ENCODE peak calls at places on chromosomes 1 and 21, in eight cellular contexts. One of them, this sample, is unnamed.

GRCh38 chr1:172761581-172762025 is 102.7 kb downstream of the FASLG start:
- DNase-seq in fibroblast of mammary gland: peak; percentile 58
- DNase-seq in mesothelial cell of epicardium: no peak
- DNase-seq in HFF-Myc: no peak
- DNase-seq in IMR-90: peak; percentile 50
- DNase-seq in tibial nerve: no peak
- DNase-seq in retinal pigment epithelial cell: no peak
- DNase-seq in psoas muscle: no peak
- DNase-seq in this sample: no peak

GRCh38 chr1:169683661-169684060 is 27.8 kb downstream of the SELL start:
- DNase-seq in fibroblast of mammary gland: no peak
- DNase-seq in mesothelial cell of epicardium: no peak
- DNase-seq in HFF-Myc: no peak
- DNase-seq in IMR-90: no peak
- DNase-seq in tibial nerve: no peak
- DNase-seq in retinal pigment epithelial cell: no peak
- DNase-seq in psoas muscle: no peak
- DNase-seq in this sample: no peak

GRCh38 chr1:188794969-188795368 is 1682.7 kb downstream of the BRINP3 start:
- DNase-seq in fibroblast of mammary gland: no peak
- DNase-seq in mesothelial cell of epicardium: no peak
- DNase-seq in HFF-Myc: no peak
- DNase-seq in IMR-90: no peak
- DNase-seq in tibial nerve: no peak
- DNase-seq in retinal pigment epithelial cell: no peak
- DNase-seq in psoas muscle: no peak
- DNase-seq in this sample: no peak

GRCh38 chr1:81869286-81869685 is 68.6 kb downstream of the ADGRL2 start:
- DNase-seq in fibroblast of mammary gland: no peak
- DNase-seq in mesothelial cell of epicardium: no peak
- DNase-seq in HFF-Myc: no peak
- DNase-seq in IMR-90: peak; percentile 12
- DNase-seq in tibial nerve: no peak
- DNase-seq in retinal pigment epithelial cell: no peak
- DNase-seq in psoas muscle: no peak
- DNase-seq in this sample: no peak

GRCh38 chr1:42419449-42419848 is 36.4 kb downstream of the ZMYND12 start:
- DNase-seq in fibroblast of mammary gland: peak; percentile 28
- DNase-seq in mesothelial cell of epicardium: no peak
- DNase-seq in HFF-Myc: no peak
- DNase-seq in IMR-90: no peak
- DNase-seq in tibial nerve: no peak
- DNase-seq in retinal pigment epithelial cell: no peak
- DNase-seq in psoas muscle: peak; percentile 22
- DNase-seq in this sample: no peak

GRCh38 chr21:21971384-21971783 is 973.2 kb downstream of the NCAM2 start:
- DNase-seq in fibroblast of mammary gland: no peak
- DNase-seq in mesothelial cell of epicardium: no peak
- DNase-seq in HFF-Myc: no peak
- DNase-seq in IMR-90: no peak
- DNase-seq in tibial nerve: no peak
- DNase-seq in retinal pigment epithelial cell: peak; percentile 86
- DNase-seq in psoas muscle: no peak
- DNase-seq in this sample: no peak

GRCh38 chr1:19165501-19165900 is 44.6 kb downstream of the UBR4 start:
- DNase-seq in fibroblast of mammary gland: peak; percentile 26
- DNase-seq in mesothelial cell of epicardium: no peak
- DNase-seq in HFF-Myc: peak; percentile 19
- DNase-seq in IMR-90: no peak
- DNase-seq in tibial nerve: no peak
- DNase-seq in retinal pigment epithelial cell: no peak
- DNase-seq in psoas muscle: no peak
- DNase-seq in this sample: no peak

GRCh38 chr21:36211660-36212512 is 55.3 kb downstream of the DOP1B start:
- DNase-seq in fibroblast of mammary gland: peak; percentile 90
- DNase-seq in mesothelial cell of epicardium: no peak
- DNase-seq in HFF-Myc: peak; percentile 47
- DNase-seq in IMR-90: peak; percentile 93
- DNase-seq in tibial nerve: no peak
- DNase-seq in retinal pigment epithelial cell: no peak
- DNase-seq in psoas muscle: no peak
- DNase-seq in this sample: no peak

GRCh38 chr1:157384252-157384651 is 168.1 kb downstream of the FCRL5 start:
- DNase-seq in fibroblast of mammary gland: no peak
- DNase-seq in mesothelial cell of epicardium: no peak
- DNase-seq in HFF-Myc: no peak
- DNase-seq in IMR-90: no peak
- DNase-seq in tibial nerve: no peak
- DNase-seq in retinal pigment epithelial cell: no peak
- DNase-seq in psoas muscle: no peak
- DNase-seq in this sample: no peak

GRCh38 chr21:42080788-42081083 is 9.6 kb downstream of the UMODL1 start:
- DNase-seq in fibroblast of mammary gland: peak; percentile 96
- DNase-seq in mesothelial cell of epicardium: no peak
- DNase-seq in HFF-Myc: peak; percentile 45
- DNase-seq in IMR-90: peak; percentile 89
- DNase-seq in tibial nerve: peak; percentile 23
- DNase-seq in retinal pigment epithelial cell: no peak
- DNase-seq in psoas muscle: no peak
- DNase-seq in this sample: no peak

GRCh38 chr1:30768169-30768829 is 10.7 kb upstream of the LAPTM5 start:
- DNase-seq in fibroblast of mammary gland: no peak
- DNase-seq in mesothelial cell of epicardium: no peak
- DNase-seq in HFF-Myc: no peak
- DNase-seq in IMR-90: no peak
- DNase-seq in tibial nerve: no peak
- DNase-seq in retinal pigment epithelial cell: no peak
- DNase-seq in psoas muscle: no peak
- DNase-seq in this sample: no peak

GRCh38 chr1:30745834-30746208 is 11.8 kb downstream of the LAPTM5 start:
- DNase-seq in fibroblast of mammary gland: no peak
- DNase-seq in mesothelial cell of epicardium: no peak
- DNase-seq in HFF-Myc: no peak
- DNase-seq in IMR-90: no peak
- DNase-seq in tibial nerve: no peak
- DNase-seq in retinal pigment epithelial cell: no peak
- DNase-seq in psoas muscle: no peak
- DNase-seq in this sample: no peak

GRCh38 chr1:178371236-178371635 is 125.5 kb downstream of the CLEC20A start:
- DNase-seq in fibroblast of mammary gland: peak; percentile 46
- DNase-seq in mesothelial cell of epicardium: no peak
- DNase-seq in HFF-Myc: no peak
- DNase-seq in IMR-90: peak; percentile 40
- DNase-seq in tibial nerve: peak; percentile 12
- DNase-seq in retinal pigment epithelial cell: no peak
- DNase-seq in psoas muscle: no peak
- DNase-seq in this sample: no peak

GRCh38 chr1:164821648-164822047 is 262.7 kb downstream of the PBX1 start:
- DNase-seq in fibroblast of mammary gland: no peak
- DNase-seq in mesothelial cell of epicardium: no peak
- DNase-seq in HFF-Myc: no peak
- DNase-seq in IMR-90: no peak
- DNase-seq in tibial nerve: no peak
- DNase-seq in retinal pigment epithelial cell: no peak
- DNase-seq in psoas muscle: no peak
- DNase-seq in this sample: no peak

GRCh38 chr1:218345673-218346390 is 696 bp downstream of the TGFB2 start:
- DNase-seq in fibroblast of mammary gland: peak; percentile 67
- DNase-seq in mesothelial cell of epicardium: peak; percentile 67
- DNase-seq in HFF-Myc: no peak
- DNase-seq in IMR-90: peak; percentile 70
- DNase-seq in tibial nerve: no peak
- DNase-seq in retinal pigment epithelial cell: no peak
- DNase-seq in psoas muscle: peak; percentile 77
- DNase-seq in this sample: peak; percentile 57

GRCh38 chr1:23742670-23743286 is 493 bp upstream of the ELOA start:
- DNase-seq in fibroblast of mammary gland: no peak
- DNase-seq in mesothelial cell of epicardium: no peak
- DNase-seq in HFF-Myc: no peak
- DNase-seq in IMR-90: no peak
- DNase-seq in tibial nerve: no peak
- DNase-seq in retinal pigment epithelial cell: no peak
- DNase-seq in psoas muscle: no peak
- DNase-seq in this sample: no peak

GRCh38 chr1:155254714-155255242 is 505 bp downstream of the ENTREP3 start:
- DNase-seq in fibroblast of mammary gland: no peak
- DNase-seq in mesothelial cell of epicardium: no peak
- DNase-seq in HFF-Myc: no peak
- DNase-seq in IMR-90: no peak
- DNase-seq in tibial nerve: no peak
- DNase-seq in retinal pigment epithelial cell: no peak
- DNase-seq in psoas muscle: peak; percentile 46
- DNase-seq in this sample: no peak

GRCh38 chr1:44719318-44719717 is 11.7 kb downstream of the RNU5D-1 start:
- DNase-seq in fibroblast of mammary gland: no peak
- DNase-seq in mesothelial cell of epicardium: no peak
- DNase-seq in HFF-Myc: no peak
- DNase-seq in IMR-90: no peak
- DNase-seq in tibial nerve: no peak
- DNase-seq in retinal pigment epithelial cell: no peak
- DNase-seq in psoas muscle: no peak
- DNase-seq in this sample: no peak

GRCh38 chr1:3283849-3284248 is 170.6 kb upstream of the ARHGEF16 start:
- DNase-seq in fibroblast of mammary gland: no peak
- DNase-seq in mesothelial cell of epicardium: peak; percentile 68
- DNase-seq in HFF-Myc: no peak
- DNase-seq in IMR-90: no peak
- DNase-seq in tibial nerve: peak; percentile 13
- DNase-seq in retinal pigment epithelial cell: no peak
- DNase-seq in psoas muscle: no peak
- DNase-seq in this sample: peak; percentile 44

GRCh38 chr1:98327151-98327918 is 334.2 kb upstream of the SNX7 start:
- DNase-seq in fibroblast of mammary gland: peak; percentile 66
- DNase-seq in mesothelial cell of epicardium: no peak
- DNase-seq in HFF-Myc: peak; percentile 44
- DNase-seq in IMR-90: peak; percentile 84
- DNase-seq in tibial nerve: no peak
- DNase-seq in retinal pigment epithelial cell: no peak
- DNase-seq in psoas muscle: no peak
- DNase-seq in this sample: no peak

GRCh38 chr1:30572192-30572591 is 151.2 kb downstream of the MATN1 start:
- DNase-seq in fibroblast of mammary gland: no peak
- DNase-seq in mesothelial cell of epicardium: no peak
- DNase-seq in HFF-Myc: no peak
- DNase-seq in IMR-90: no peak
- DNase-seq in tibial nerve: no peak
- DNase-seq in retinal pigment epithelial cell: no peak
- DNase-seq in psoas muscle: no peak
- DNase-seq in this sample: no peak

GRCh38 chr1:55636691-55637090 is 421.5 kb upstream of the USP24 start:
- DNase-seq in fibroblast of mammary gland: peak; percentile 59
- DNase-seq in mesothelial cell of epicardium: no peak
- DNase-seq in HFF-Myc: no peak
- DNase-seq in IMR-90: peak; percentile 70
- DNase-seq in tibial nerve: no peak
- DNase-seq in retinal pigment epithelial cell: no peak
- DNase-seq in psoas muscle: no peak
- DNase-seq in this sample: no peak

GRCh38 chr1:32394890-32395415 is 712 bp upstream of the BSDC1 start:
- DNase-seq in fibroblast of mammary gland: peak; percentile 20
- DNase-seq in mesothelial cell of epicardium: no peak
- DNase-seq in HFF-Myc: no peak
- DNase-seq in IMR-90: peak; percentile 25
- DNase-seq in tibial nerve: no peak
- DNase-seq in retinal pigment epithelial cell: no peak
- DNase-seq in psoas muscle: no peak
- DNase-seq in this sample: no peak

GRCh38 chr1:55694297-55694696 is 479.1 kb upstream of the USP24 start:
- DNase-seq in fibroblast of mammary gland: no peak
- DNase-seq in mesothelial cell of epicardium: no peak
- DNase-seq in HFF-Myc: no peak
- DNase-seq in IMR-90: peak; percentile 35
- DNase-seq in tibial nerve: no peak
- DNase-seq in retinal pigment epithelial cell: no peak
- DNase-seq in psoas muscle: no peak
- DNase-seq in this sample: no peak

GRCh38 chr1:55520861-55521260 is 305.7 kb upstream of the USP24 start:
- DNase-seq in fibroblast of mammary gland: no peak
- DNase-seq in mesothelial cell of epicardium: no peak
- DNase-seq in HFF-Myc: no peak
- DNase-seq in IMR-90: no peak
- DNase-seq in tibial nerve: no peak
- DNase-seq in retinal pigment epithelial cell: no peak
- DNase-seq in psoas muscle: no peak
- DNase-seq in this sample: no peak

GRCh38 chr1:68490046-68490651 is 6.7 kb downstream of the DEPDC1 start:
- DNase-seq in fibroblast of mammary gland: no peak
- DNase-seq in mesothelial cell of epicardium: no peak
- DNase-seq in HFF-Myc: no peak
- DNase-seq in IMR-90: no peak
- DNase-seq in tibial nerve: no peak
- DNase-seq in retinal pigment epithelial cell: no peak
- DNase-seq in psoas muscle: no peak
- DNase-seq in this sample: no peak
- TF ChIP-seq CTCF in fibroblast of mammary gland: no peak
- TF ChIP-seq CTCF in mesothelial cell of epicardium: no peak
- TF ChIP-seq CTCF in HFF-Myc: no peak
- TF ChIP-seq CTCF in IMR-90: no peak
- TF ChIP-seq CTCF in tibial nerve: no peak
- TF ChIP-seq CTCF in retinal pigment epithelial cell: no peak
- TF ChIP-seq CTCF in psoas muscle: no peak
- TF ChIP-seq CTCF in this sample: no peak

GRCh38 chr1:226364129-226364899 is 43.6 kb downstream of the PARP1 start:
- DNase-seq in fibroblast of mammary gland: no peak
- DNase-seq in mesothelial cell of epicardium: no peak
- DNase-seq in HFF-Myc: no peak
- DNase-seq in IMR-90: peak; percentile 21
- DNase-seq in tibial nerve: no peak
- DNase-seq in retinal pigment epithelial cell: no peak
- DNase-seq in psoas muscle: peak; percentile 27
- DNase-seq in this sample: no peak
- TF ChIP-seq CTCF in fibroblast of mammary gland: no peak
- TF ChIP-seq CTCF in mesothelial cell of epicardium: no peak
- TF ChIP-seq CTCF in HFF-Myc: peak; percentile 1
- TF ChIP-seq CTCF in IMR-90: no peak
- TF ChIP-seq CTCF in tibial nerve: no peak
- TF ChIP-seq CTCF in retinal pigment epithelial cell: no peak
- TF ChIP-seq CTCF in psoas muscle: no peak
- TF ChIP-seq CTCF in this sample: no peak

GRCh38 chr1:1550591-1551432 is 10.4 kb upstream of the TMEM240 start:
- DNase-seq in fibroblast of mammary gland: peak; percentile 80
- DNase-seq in mesothelial cell of epicardium: no peak
- DNase-seq in HFF-Myc: no peak
- DNase-seq in IMR-90: peak; percentile 36
- DNase-seq in tibial nerve: no peak
- DNase-seq in retinal pigment epithelial cell: no peak
- DNase-seq in psoas muscle: no peak
- DNase-seq in this sample: no peak
- TF ChIP-seq CTCF in fibroblast of mammary gland: peak; percentile 61
- TF ChIP-seq CTCF in mesothelial cell of epicardium: peak; percentile 12
- TF ChIP-seq CTCF in HFF-Myc: peak; percentile 40
- TF ChIP-seq CTCF in IMR-90: peak; percentile 43
- TF ChIP-seq CTCF in tibial nerve: peak; percentile 22
- TF ChIP-seq CTCF in retinal pigment epithelial cell: peak; percentile 56
- TF ChIP-seq CTCF in psoas muscle: peak; percentile 40
- TF ChIP-seq CTCF in this sample: peak; percentile 46

DNA sequence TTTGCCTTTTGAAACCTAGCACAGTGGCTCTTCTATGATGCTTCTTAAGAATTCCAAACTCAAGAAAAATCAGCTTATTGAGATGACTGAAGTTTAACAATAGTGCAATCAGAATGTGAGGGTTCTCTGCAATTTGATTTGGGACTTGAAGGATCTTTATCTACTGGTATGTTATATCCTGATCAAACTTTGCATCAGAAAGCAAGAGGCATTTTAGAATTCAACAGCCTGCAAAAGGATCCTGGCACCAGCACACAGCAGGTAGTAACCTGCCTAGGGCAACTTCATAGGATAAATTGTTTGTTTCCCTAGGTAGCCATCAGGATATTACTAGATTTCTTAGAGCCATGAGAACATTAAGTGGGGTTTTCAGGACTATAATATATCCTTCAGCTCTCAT is 34.3 kb downstream of the NTNG1 start:
- DNase-seq in fibroblast of mammary gland: no peak
- DNase-seq in mesothelial cell of epicardium: no peak
- DNase-seq in HFF-Myc: no peak
- DNase-seq in IMR-90: no peak
- DNase-seq in tibial nerve: no peak
- DNase-seq in retinal pigment epithelial cell: no peak
- DNase-seq in psoas muscle: no peak
- DNase-seq in this sample: no peak
- TF ChIP-seq CTCF in fibroblast of mammary gland: no peak
- TF ChIP-seq CTCF in mesothelial cell of epicardium: no peak
- TF ChIP-seq CTCF in HFF-Myc: no peak
- TF ChIP-seq CTCF in IMR-90: no peak
- TF ChIP-seq CTCF in tibial nerve: no peak
- TF ChIP-seq CTCF in retinal pigment epithelial cell: no peak
- TF ChIP-seq CTCF in psoas muscle: no peak
- TF ChIP-seq CTCF in this sample: no peak